ENCODE peak calls at places on chromosomes 13 and 19, in six cellular contexts. L, Z, Y, B, H and F are unnamed samples.

GRCh38 chr19:4662020-4662695 is 8.0 kb downstream of the MYDGF start:
- DNase-seq in Y (no peak), Z (no peak), H (no peak), B (no peak), L (no peak), F (peak)

GRCh38 chr13:30580852-30581502 is 36.7 kb upstream of the USPL1 start:
- DNase-seq in Z (no peak), L (no peak), Y (no peak), B (no peak), H (no peak), F (no peak)

GRCh38 chr13:32650705-32651311 is 64.6 kb downstream of the PDS5B start:
- DNase-seq in L (peak), Z (peak), H (peak), Y (peak), B (peak), F (no peak)

GRCh38 chr19:3722443-3723109 is 14.4 kb downstream of the TJP3 start:
- DNase-seq in B (no peak), Y (no peak), H (no peak), L (peak), Z (no peak), F (no peak)

GRCh38 chr13:95713651-95714050 is 36.7 kb downstream of the DNAJC3 start:
- DNase-seq in Y (no peak), L (no peak), H (no peak), Z (no peak), B (no peak), F (no peak)

GRCh38 chr13:42377640-42378382 is 105.9 kb downstream of the AKAP11 start:
- DNase-seq in Z (no peak), Y (peak), H (peak), B (no peak), L (no peak), F (no peak)

GRCh38 chr19:6821639-6822310 is 49.3 kb downstream of the VAV1 start:
- DNase-seq in B (no peak), Z (no peak), L (no peak), Y (no peak), H (no peak), F (no peak)

GRCh38 chr19:8988204-8988603 is 22.0 kb downstream of the MUC16 start:
- DNase-seq in H (no peak), L (no peak), B (no peak), Z (no peak), Y (no peak), F (no peak)

GRCh38 chr19:17095141-17095919 is 19.8 kb downstream of the MYO9B start:
- DNase-seq in Y (no peak), B (no peak), L (no peak), Z (no peak), H (no peak), F (no peak)

GRCh38 chr19:17766543-17767131 is 15.4 kb downstream of the FCHO1 start:
- DNase-seq in Y (no peak), Z (no peak), B (peak), H (peak), L (peak), F (peak)

GRCh38 chr19:47610902-47611301 is 2.0 kb downstream of the BICRA start:
- DNase-seq in H (no peak), Y (no peak), B (no peak), L (no peak), Z (no peak), F (no peak)

GRCh38 chr19:18865973-18866799 is 29.8 kb downstream of the CERS1 start:
- DNase-seq in H (peak), Z (peak), Y (peak), L (peak), B (peak), F (peak)

GRCh38 chr13:95185851-95186250 is 115.4 kb downstream of the ABCC4 start:
- DNase-seq in H (no peak), Y (peak), Z (peak), L (no peak), B (no peak), F (no peak)